ENCODE peak calls at places on chromosomes 4 and X, in five cellular contexts. G is brain microvascular endothelial cell, W is H7, X is neural crest cell, V is SW480. R is an unnamed sample.
A peak's percentile ranks its signal among the peaks of the same experiment; 100 is the strongest.

GRCh38 chr4:98694076-98694475 is 35.7 kb upstream of the TSPAN5 start:
- DNase-seq in G (no peak), W (no peak), X (no peak), V (no peak), R (no peak)

GRCh38 chr4:10096201-10096975 is 20.2 kb downstream of the WDR1 start:
- DNase-seq in G (peak; percentile 94), W (no peak), X (no peak), V (no peak), R (no peak)

GRCh38 chr4:107838138-107838618 is 13.4 kb downstream of the SGMS2 start:
- DNase-seq in G (no peak), W (no peak), X (no peak), V (no peak), R (no peak)

GRCh38 chrX:99353412-99353811 is 1056.7 kb downstream of the PCDH19 start:
- DNase-seq in G (no peak), W (no peak), X (no peak), V (peak; percentile 86), R (no peak)

GRCh38 chr4:158161561-158162354 is 11.1 kb downstream of the GASK1B start:
- DNase-seq in G (peak; percentile 96), W (no peak), X (no peak), V (no peak), R (no peak)

GRCh38 chr4:67575232-67575888 is 16.8 kb downstream of the STAP1 start:
- DNase-seq in G (no peak), W (peak; percentile 6), X (no peak), V (no peak), R (no peak)

GRCh38 chr4:72286185-72286584 is 254.4 kb downstream of the NPFFR2 start:
- DNase-seq in G (no peak), W (no peak), X (no peak), V (peak; percentile 14), R (peak; percentile 1)

GRCh38 chr4:186651624-186652023 is 72.0 kb downstream of the FAT1 start:
- DNase-seq in G (peak; percentile 72), W (no peak), X (no peak), V (no peak), R (no peak)

GRCh38 chr4:107562306-107562705 is 157.7 kb downstream of the PAPSS1 start:
- DNase-seq in G (no peak), W (no peak), X (no peak), V (no peak), R (no peak)

GRCh38 chr4:68218044-68218443 is 27.4 kb downstream of the TMPRSS11B start:
- DNase-seq in G (no peak), W (peak; percentile 2), X (no peak), V (no peak), R (no peak)

GRCh38 chrX:39857780-39858179 is 240.0 kb downstream of the BCOR start:
- DNase-seq in G (no peak), W (no peak), X (no peak), V (peak; percentile 32), R (no peak)

GRCh38 chr4:77007358-77008230 is 58.0 kb downstream of the SEPTIN11 start:
- DNase-seq in G (peak; percentile 87), W (peak; percentile 10), X (no peak), V (no peak), R (no peak)

GRCh38 chr4:184007891-184008290 is 102.8 kb downstream of the STOX2 start:
- DNase-seq in G (no peak), W (no peak), X (no peak), V (no peak), R (no peak)

GRCh38 chr4:151315212-151315886 is 10.1 kb downstream of the SH3D19 start:
- DNase-seq in G (no peak), W (no peak), X (no peak), V (peak; percentile 39), R (no peak)